ENCODE peak calls at places on chromosomes 12 and 14, in nine cellular contexts. E is body of pancreas; U is CD8-positive, alpha-beta T cell; Z is heart left ventricle; O is AG04450; J is lung; N is SK-N-SH; D is heart right ventricle; F is left ventricle myocardium inferior. X is an unnamed sample.

GRCh38 chr12:120669055-120669828 is 17.7 kb upstream of the MLEC start:
- DNase-seq in E (peak; percentile 72), U (no peak), Z (no peak), O (no peak), J (no peak), N (peak; percentile 83), D (no peak), F (no peak), X (peak; percentile 75)

GRCh38 chr14:72892879-72893635 is 844 bp downstream of the DPF3 start:
- DNase-seq in E (peak; percentile 16), U (peak; percentile 11), Z (no peak), O (no peak), J (no peak), N (peak; percentile 73), D (peak; percentile 39), F (peak; percentile 26), X (peak; percentile 23)

GRCh38 chr14:100533647-100534485 is 53.4 kb downstream of the BEGAIN start:
- DNase-seq in E (peak; percentile 89), U (no peak), Z (peak; percentile 19), O (no peak), J (no peak), N (peak; percentile 59), D (peak; percentile 24), F (peak; percentile 16), X (peak; percentile 65)

GRCh38 chr14:101174522-101174838 is 271.0 kb upstream of the RTL1 start:
- DNase-seq in E (no peak), U (no peak), Z (no peak), O (no peak), J (no peak), N (peak; percentile 24), D (no peak), F (no peak), X (no peak)

GRCh38 chr12:65705380-65705876 is 118.9 kb upstream of the HMGA2 start:
- DNase-seq in E (no peak), U (no peak), Z (no peak), O (no peak), J (no peak), N (no peak), D (no peak), F (no peak), X (no peak)

GRCh38 chr12:102379346-102379745 is 101.0 kb downstream of the IGF1 start:
- DNase-seq in E (no peak), U (no peak), Z (no peak), O (no peak), J (no peak), N (no peak), D (no peak), F (no peak), X (no peak)

GRCh38 chr14:102020058-102020971 is 55.9 kb downstream of the DYNC1H1 start:
- DNase-seq in E (no peak), U (peak; percentile 24), Z (no peak), O (peak; percentile 67), J (no peak), N (no peak), D (no peak), F (no peak), X (no peak)

GRCh38 chr14:95993768-95994592 is 45.2 kb upstream of the C14orf132 start:
- DNase-seq in E (peak; percentile 40), U (no peak), Z (no peak), O (peak; percentile 18), J (no peak), N (peak; percentile 47), D (no peak), F (no peak), X (no peak)

GRCh38 chr14:24311837-24312615 is 724 bp downstream of the LTB4R start:
- DNase-seq in E (peak; percentile 56), U (no peak), Z (no peak), O (no peak), J (no peak), N (no peak), D (no peak), F (no peak), X (no peak)

DNA sequence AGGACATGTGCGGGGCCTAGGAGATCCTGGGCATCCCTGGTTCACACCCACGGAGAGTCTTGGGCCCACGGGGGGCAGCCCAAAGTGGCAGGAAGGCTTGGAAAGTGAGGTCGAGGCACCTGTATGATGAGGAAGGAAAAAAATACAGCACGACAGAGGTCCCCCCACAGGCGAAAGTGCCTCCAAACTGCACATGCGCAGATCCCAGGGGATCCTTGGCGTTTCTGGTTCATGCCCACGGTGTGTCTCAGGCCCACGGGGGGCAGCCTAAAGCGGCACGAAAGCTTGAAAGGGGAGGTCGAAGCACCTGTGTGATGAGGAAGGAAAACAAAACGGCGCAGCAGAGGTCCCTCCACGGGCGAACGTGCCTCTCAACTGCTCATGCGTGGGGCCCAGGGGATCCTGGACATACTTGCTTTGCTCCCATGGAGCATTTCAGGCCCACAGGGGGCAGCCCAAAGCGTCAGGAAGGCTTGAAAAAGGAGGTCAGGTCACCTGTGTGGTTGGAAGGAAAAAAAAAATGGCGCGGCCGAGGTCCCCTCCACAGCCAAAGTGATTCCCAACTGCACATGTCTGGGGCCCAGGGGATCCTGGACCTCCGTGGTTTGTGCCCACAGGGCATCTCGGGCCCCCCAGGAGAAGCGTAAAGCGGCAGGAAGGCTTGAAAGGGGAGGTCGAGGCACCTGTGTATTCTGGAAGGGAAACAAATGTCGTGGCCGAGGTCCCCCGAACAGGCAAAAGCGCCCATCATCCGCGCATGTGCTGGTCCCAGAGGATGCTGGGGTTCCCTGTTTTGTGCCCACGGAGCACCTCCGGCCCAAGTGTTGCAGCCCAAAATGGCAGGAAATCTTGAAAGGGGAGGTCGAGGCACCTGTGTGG is 582.6 kb downstream of the ALG10 start:
- DNase-seq in E (no peak), U (no peak), Z (no peak), O (no peak), J (no peak), N (peak; percentile 0), D (no peak), F (no peak), X (peak; percentile 27)
- H3K9me3 ChIP-seq in E (no peaks in the 10 kb centered on the region), U (no peaks in the 10 kb centered on the region), Z (peaks cover 19% of the 10 kb centered on the region), O (peaks cover 81% of the 10 kb centered on the region), J (no peaks in the 10 kb centered on the region), N (no peaks in the 10 kb centered on the region), D (peaks cover 71% of the 10 kb centered on the region), F (peaks cover 93% of the 10 kb centered on the region), X (no peaks in the 10 kb centered on the region)

DNA sequence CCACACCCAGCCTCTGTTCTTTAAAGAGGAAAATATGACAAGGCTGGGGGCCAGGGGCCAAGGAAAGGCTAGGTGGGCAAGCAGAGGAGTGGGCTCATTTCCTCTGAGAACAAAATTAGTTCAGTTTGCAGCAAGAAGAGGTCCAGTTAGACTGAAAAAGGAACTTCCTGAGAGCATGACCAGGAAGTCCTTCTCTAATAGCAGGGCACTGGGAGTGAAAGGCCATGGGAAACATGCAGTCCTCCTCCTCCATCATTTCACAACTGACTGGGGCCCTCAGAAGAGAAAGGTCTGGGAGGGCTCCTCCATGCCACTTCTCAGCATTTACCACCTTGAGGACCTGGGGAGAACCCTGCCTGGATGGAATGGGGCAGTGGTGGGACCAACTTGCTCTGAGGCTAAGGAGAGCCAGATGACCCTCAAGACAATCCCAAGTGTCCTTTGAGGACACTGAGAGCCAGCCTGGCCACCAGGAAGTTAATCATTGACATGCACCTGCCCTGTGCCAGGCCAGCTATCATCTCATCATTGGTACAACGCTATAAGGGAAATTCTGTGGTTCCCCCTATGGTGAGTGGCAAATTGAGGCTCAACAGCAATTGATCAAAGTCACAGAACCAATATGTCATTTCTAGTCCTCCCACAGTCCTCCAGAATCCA is 2.0 kb downstream of the AQP2 start:
- DNase-seq in E (no peak), U (no peak), Z (no peak), O (no peak), J (no peak), N (no peak), D (no peak), F (no peak), X (no peak)
- H3K27me3 ChIP-seq in E (no peaks in the 10 kb centered on the region), U (peaks cover 17% of the 10 kb centered on the region), Z (peaks cover 9% of the 10 kb centered on the region), O (peaks cover 66% of the 10 kb centered on the region), J (no peaks in the 10 kb centered on the region), N (no peaks in the 10 kb centered on the region), D (peaks cover 53% of the 10 kb centered on the region), F (peaks cover 59% of the 10 kb centered on the region), X (no peaks in the 10 kb centered on the region)

DNA sequence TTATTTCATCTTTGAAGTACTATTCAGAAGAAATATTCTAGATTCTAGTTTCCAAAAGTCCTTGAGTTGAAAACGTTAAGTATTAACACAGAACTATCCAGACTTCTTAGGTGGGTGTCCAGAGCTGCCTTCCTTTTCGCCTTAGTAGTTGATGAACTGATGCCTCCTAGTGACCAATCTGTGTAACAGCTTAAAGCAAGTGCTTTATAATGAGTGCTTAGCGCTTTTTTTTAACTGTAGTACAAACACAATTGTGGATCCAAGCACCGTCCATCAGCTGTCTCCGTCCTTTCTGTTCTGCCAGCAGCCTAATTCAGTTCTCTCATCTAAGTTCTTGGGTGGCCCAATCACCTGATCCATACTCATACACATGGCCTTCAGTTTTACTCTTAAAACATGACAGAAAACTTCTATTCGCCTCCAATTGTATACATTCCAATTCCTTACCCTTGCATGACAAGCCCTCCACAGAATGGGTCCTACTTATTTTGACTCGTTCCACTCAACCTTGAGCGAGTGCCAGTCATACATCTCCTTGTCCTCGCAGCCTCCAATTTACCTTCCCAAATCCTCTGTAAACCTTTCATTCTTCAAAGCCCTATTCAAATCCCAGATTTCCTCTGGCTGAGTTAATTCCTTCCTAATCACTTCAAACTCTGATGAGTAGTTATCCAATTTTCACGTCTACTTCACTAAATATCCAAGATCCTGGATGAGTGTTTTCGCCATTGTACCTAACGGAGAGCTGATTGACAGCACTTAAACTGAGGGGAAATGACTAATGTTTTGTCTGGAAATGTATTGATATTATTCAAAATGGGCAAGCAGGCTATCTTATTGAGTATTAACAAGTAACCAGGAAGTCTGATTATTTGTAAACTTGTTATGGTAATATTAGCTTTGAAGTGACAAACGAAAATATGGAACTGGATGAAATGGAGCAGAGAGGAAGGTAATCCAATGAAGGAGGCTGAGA is 5.8 kb upstream of the PHLDA1 start:
- DNase-seq in E (peak; percentile 51), U (no peak), Z (no peak), O (peak; percentile 67), J (no peak), N (peak; percentile 59), D (no peak), F (no peak), X (no peak)
- H3K27ac ChIP-seq in E (no peak overlapping the region), U (no peak overlapping the region), Z (no peak overlapping the region), O (no peak overlapping the region), J (no peak overlapping the region), N (peak overlapping the region; percentile 14), D (no peak overlapping the region), F (no peak overlapping the region), X (no peak overlapping the region)

DNA sequence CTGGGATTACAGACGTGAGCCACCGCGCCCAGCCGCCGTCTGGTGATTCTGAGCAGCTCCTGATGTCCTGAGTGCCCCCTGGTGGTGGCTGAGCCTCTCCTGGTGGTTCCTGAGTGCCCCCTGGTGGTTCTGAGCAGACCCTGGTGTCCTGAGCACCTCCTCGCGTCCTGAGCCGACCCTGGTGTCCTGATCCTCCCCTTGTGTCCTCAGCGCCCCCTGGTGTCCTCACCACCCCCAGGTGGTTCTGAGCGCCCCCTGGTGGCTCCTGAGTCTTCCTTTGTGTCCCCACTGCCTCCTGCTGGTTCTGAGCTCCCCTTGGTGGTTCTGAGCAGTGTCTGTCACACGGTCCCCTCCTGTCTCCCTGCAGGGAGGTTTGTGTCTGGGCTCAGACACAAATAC is 1304.9 kb downstream of the TMEM121 start:
- DNase-seq in E (no peak), U (peak; percentile 20), Z (no peak), O (no peak), J (no peak), N (peak; percentile 28), D (peak; percentile 18), F (no peak), X (peak; percentile 54)
- H3K9me3 ChIP-seq in E (no peaks in the 10 kb centered on the region), U (no peaks in the 10 kb centered on the region), Z (no peaks in the 10 kb centered on the region), O (peaks cover 25% of the 10 kb centered on the region), J (no peaks in the 10 kb centered on the region), N (no peaks in the 10 kb centered on the region), D (no peaks in the 10 kb centered on the region), F (no peaks in the 10 kb centered on the region), X (no peaks in the 10 kb centered on the region)

X was measured in right cardiac atrium.